ENCODE peak calls at places on chromosomes 3 and 15, in four cellular contexts. One of them, this sample, is unnamed.

GRCh38 chr3:45106874-45107273 is 39.3 kb downstream of the CDCP1 start:
- DNase-seq in astrocyte: no peak
- DNase-seq in endodermal cell: no peak
- DNase-seq in HCT116: no peak
- DNase-seq in this sample: no peak

GRCh38 chr3:155871746-155872158 is 1.3 kb downstream of the GMPS start:
- DNase-seq in HCT116: no peak
- DNase-seq in endodermal cell: no peak
- DNase-seq in astrocyte: peak; percentile 21
- DNase-seq in this sample: no peak

GRCh38 chr3:44957986-44958385 is 18.0 kb downstream of the ZDHHC3 start:
- DNase-seq in HCT116: no peak
- DNase-seq in astrocyte: no peak
- DNase-seq in endodermal cell: no peak
- DNase-seq in this sample: no peak

GRCh38 chr15:27608248-27608647 is 490.9 kb downstream of the OCA2 start:
- DNase-seq in astrocyte: no peak
- DNase-seq in HCT116: no peak
- DNase-seq in endodermal cell: no peak
- DNase-seq in this sample: no peak

GRCh38 chr3:186639778-186640472 is at the start of gene FETUB:
- DNase-seq in endodermal cell: no peak
- DNase-seq in HCT116: no peak
- DNase-seq in astrocyte: no peak
- DNase-seq in this sample: no peak

GRCh38 chr15:62857411-62857853 is 185.1 kb upstream of the TPM1 start:
- DNase-seq in astrocyte: no peak
- DNase-seq in endodermal cell: peak; percentile 41
- DNase-seq in HCT116: no peak
- DNase-seq in this sample: no peak

GRCh38 chr15:70100495-70101331 is 3.0 kb upstream of the TLE3 start:
- DNase-seq in HCT116: peak; percentile 27
- DNase-seq in endodermal cell: peak; percentile 84
- DNase-seq in astrocyte: peak; percentile 69
- DNase-seq in this sample: no peak

GRCh38 chr15:76863693-76864092 is 41.4 kb downstream of the SCAPER start:
- DNase-seq in endodermal cell: no peak
- DNase-seq in astrocyte: no peak
- DNase-seq in HCT116: no peak
- DNase-seq in this sample: no peak

GRCh38 chr15:100186366-100186765 is 155.4 kb downstream of the ADAMTS17 start:
- DNase-seq in astrocyte: no peak
- DNase-seq in HCT116: no peak
- DNase-seq in endodermal cell: peak; percentile 27
- DNase-seq in this sample: no peak

GRCh38 chr3:112776000-112776399 is 70.7 kb downstream of the CD200R1L start:
- DNase-seq in endodermal cell: no peak
- DNase-seq in astrocyte: peak; percentile 16
- DNase-seq in HCT116: no peak
- DNase-seq in this sample: no peak

GRCh38 chr3:71910107-71910506 is 125.2 kb upstream of the PROK2 start:
- DNase-seq in astrocyte: no peak
- DNase-seq in HCT116: no peak
- DNase-seq in endodermal cell: no peak
- DNase-seq in this sample: no peak

GRCh38 chr15:84079885-84080777 is 155.4 kb upstream of the GOLGA6L4 start:
- DNase-seq in endodermal cell: peak; percentile 85
- DNase-seq in astrocyte: peak; percentile 26
- DNase-seq in HCT116: no peak
- DNase-seq in this sample: no peak

GRCh38 chr3:178275311-178275710 is 260.9 kb upstream of the KCNMB2 start:
- DNase-seq in endodermal cell: no peak
- DNase-seq in astrocyte: no peak
- DNase-seq in HCT116: no peak
- DNase-seq in this sample: no peak

GRCh38 chr3:99128205-99128604 is 226.7 kb upstream of the DCBLD2 start:
- DNase-seq in endodermal cell: no peak
- DNase-seq in astrocyte: peak; percentile 52
- DNase-seq in HCT116: no peak
- DNase-seq in this sample: no peak

GRCh38 chr3:88219138-88219792 is 69.5 kb downstream of the C3orf38 start:
- DNase-seq in endodermal cell: peak; percentile 86
- DNase-seq in astrocyte: peak; percentile 49
- DNase-seq in HCT116: no peak
- DNase-seq in this sample: no peak

GRCh38 chr3:17806201-17806600 is 63.8 kb upstream of the TBC1D5 start:
- DNase-seq in astrocyte: no peak
- DNase-seq in HCT116: no peak
- DNase-seq in endodermal cell: no peak
- DNase-seq in this sample: no peak

GRCh38 chr15:68967948-68968347 is 37.6 kb downstream of the SPESP1 start:
- DNase-seq in HCT116: no peak
- DNase-seq in endodermal cell: no peak
- DNase-seq in astrocyte: no peak
- DNase-seq in this sample: no peak

GRCh38 chr15:89826671-89827655 is 12.3 kb upstream of the ANPEP start:
- DNase-seq in endodermal cell: no peak
- DNase-seq in astrocyte: no peak
- DNase-seq in HCT116: no peak
- DNase-seq in this sample: no peak

GRCh38 chr3:195544634-195545033 is 1.5 kb upstream of the PPP1R2 start:
- DNase-seq in endodermal cell: no peak
- DNase-seq in HCT116: no peak
- DNase-seq in astrocyte: no peak
- DNase-seq in this sample: no peak

GRCh38 chr3:195548496-195548895 is 5.4 kb upstream of the PPP1R2 start:
- DNase-seq in astrocyte: no peak
- DNase-seq in HCT116: no peak
- DNase-seq in endodermal cell: no peak
- DNase-seq in this sample: no peak

GRCh38 chr3:195543642-195544536 is 764 bp upstream of the PPP1R2 start:
- DNase-seq in endodermal cell: peak; percentile 79
- DNase-seq in HCT116: no peak
- DNase-seq in astrocyte: no peak
- DNase-seq in this sample: no peak

GRCh38 chr3:195548046-195548445 is 4.9 kb upstream of the PPP1R2 start:
- DNase-seq in endodermal cell: no peak
- DNase-seq in astrocyte: no peak
- DNase-seq in HCT116: no peak
- DNase-seq in this sample: no peak

DNA sequence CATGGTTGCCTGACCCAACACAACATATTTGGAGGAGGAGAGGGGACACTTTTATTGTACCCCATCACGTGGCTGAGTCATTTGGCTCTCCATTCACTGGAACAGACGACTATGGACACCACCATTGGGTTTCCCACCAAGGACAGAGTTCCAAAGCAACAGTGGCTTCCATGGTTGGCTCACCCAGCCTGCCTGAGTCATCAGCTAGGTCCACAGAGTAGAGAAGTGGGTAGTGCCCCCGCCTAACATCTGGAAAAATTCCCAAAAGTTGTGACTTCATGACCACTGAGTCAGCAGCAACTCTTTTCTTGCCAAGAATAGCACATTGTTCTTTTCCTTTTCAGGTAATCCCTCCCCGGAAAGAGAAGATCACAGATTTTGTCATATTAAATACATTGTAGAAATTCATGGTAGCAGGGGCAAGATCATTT is 3.0 kb upstream of the PPP1R2 start:
- DNase-seq in endodermal cell: no peak
- DNase-seq in astrocyte: peak; percentile 83
- DNase-seq in HCT116: peak; percentile 86
- DNase-seq in this sample: peak; percentile 48
- H3K4me3 ChIP-seq in endodermal cell: no peak overlapping the region
- H3K4me3 ChIP-seq in astrocyte: no peak overlapping the region
- H3K4me3 ChIP-seq in HCT116: peak overlapping the region; percentile 6
- H3K4me3 ChIP-seq in this sample: no peak overlapping the region

GRCh38 chr3:127081001-127081720 is 98.2 kb downstream of the PLXNA1 start:
- DNase-seq in endodermal cell: no peak
- DNase-seq in astrocyte: no peak
- DNase-seq in HCT116: no peak
- DNase-seq in this sample: no peak

GRCh38 chr3:127079211-127079610 is 96.3 kb downstream of the PLXNA1 start:
- DNase-seq in astrocyte: no peak
- DNase-seq in endodermal cell: no peak
- DNase-seq in HCT116: no peak
- DNase-seq in this sample: no peak

GRCh38 chr3:127077506-127078064 is 94.7 kb downstream of the PLXNA1 start:
- DNase-seq in astrocyte: no peak
- DNase-seq in HCT116: no peak
- DNase-seq in endodermal cell: no peak
- DNase-seq in this sample: no peak

GRCh38 chr3:127077068-127077467 is 94.2 kb downstream of the PLXNA1 start:
- DNase-seq in astrocyte: no peak
- DNase-seq in HCT116: no peak
- DNase-seq in endodermal cell: no peak
- DNase-seq in this sample: no peak

DNA sequence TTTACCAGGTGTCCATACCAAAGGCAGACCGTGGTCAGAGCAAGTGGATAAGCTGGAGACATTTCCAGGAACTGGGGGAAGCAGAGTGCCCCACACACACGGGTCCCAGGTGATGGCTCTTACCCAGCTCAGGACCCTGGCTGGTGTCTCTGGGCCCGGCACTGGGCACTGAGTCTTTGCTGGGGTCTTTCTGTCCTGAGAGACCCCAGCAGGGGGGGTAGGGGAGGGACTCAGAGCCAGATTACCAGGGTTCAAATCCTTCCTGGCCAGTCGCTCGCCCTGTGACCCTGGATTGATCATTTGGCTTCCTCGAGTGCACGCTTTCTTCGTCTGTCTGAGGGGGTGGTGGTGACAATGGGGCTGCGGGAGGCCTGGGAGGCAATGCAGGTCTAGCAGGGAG is 95.7 kb downstream of the PLXNA1 start:
- DNase-seq in endodermal cell: no peak
- DNase-seq in HCT116: no peak
- DNase-seq in astrocyte: no peak
- DNase-seq in this sample: no peak
- TF ChIP-seq CTCF in endodermal cell: no peak
- TF ChIP-seq CTCF in HCT116: no peak
- TF ChIP-seq CTCF in astrocyte: no peak
- TF ChIP-seq CTCF in this sample: no peak

DNA sequence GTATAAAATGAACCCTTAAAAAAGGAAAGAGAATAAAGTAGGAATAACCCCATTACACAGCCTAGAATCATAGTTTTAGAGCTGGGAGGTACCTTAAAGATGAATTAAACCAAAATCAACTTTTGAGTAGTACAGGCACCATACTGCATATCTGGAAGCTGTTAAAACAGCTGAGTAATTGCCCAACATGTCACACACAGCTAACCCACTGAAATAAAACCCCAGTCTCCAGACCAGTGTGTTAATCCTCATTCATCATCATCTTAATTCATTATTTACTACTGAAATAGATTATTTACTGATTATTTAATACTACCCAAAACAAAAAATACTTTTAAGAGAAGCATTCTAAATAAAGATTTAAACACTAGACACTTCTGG is 52.8 kb downstream of the GPR160 start:
- DNase-seq in endodermal cell: no peak
- DNase-seq in HCT116: no peak
- DNase-seq in astrocyte: no peak
- DNase-seq in this sample: no peak
- H3K36me3 ChIP-seq in endodermal cell: peaks cover 39% of the 10 kb centered on the region
- H3K36me3 ChIP-seq in HCT116: peaks cover 13% of the 10 kb centered on the region
- H3K36me3 ChIP-seq in astrocyte: peaks cover 22% of the 10 kb centered on the region
- H3K36me3 ChIP-seq in this sample: peaks cover 5% of the 10 kb centered on the region

GRCh38 chr3:125042725-125043406 is 12.9 kb downstream of the HEG1 start:
- DNase-seq in astrocyte: no peak
- DNase-seq in endodermal cell: peak; percentile 47
- DNase-seq in HCT116: no peak
- DNase-seq in this sample: no peak

GRCh38 chr3:125039041-125039896 is 16.5 kb downstream of the HEG1 start:
- DNase-seq in endodermal cell: peak; percentile 73
- DNase-seq in HCT116: no peak
- DNase-seq in astrocyte: no peak
- DNase-seq in this sample: no peak

GRCh38 chr3:125037498-125038150 is 18.2 kb downstream of the HEG1 start:
- DNase-seq in HCT116: no peak
- DNase-seq in endodermal cell: no peak
- DNase-seq in astrocyte: no peak
- DNase-seq in this sample: no peak

GRCh38 chr3:125043599-125044151 is 12.1 kb downstream of the HEG1 start:
- DNase-seq in astrocyte: no peak
- DNase-seq in endodermal cell: peak; percentile 48
- DNase-seq in HCT116: no peak
- DNase-seq in this sample: no peak

GRCh38 chr3:125039897-125040175 is 16.0 kb downstream of the HEG1 start:
- DNase-seq in endodermal cell: no peak
- DNase-seq in astrocyte: no peak
- DNase-seq in HCT116: no peak
- DNase-seq in this sample: no peak
- H3K4me3 ChIP-seq in endodermal cell: peak overlapping the region; percentile 64
- H3K4me3 ChIP-seq in astrocyte: no peak overlapping the region
- H3K4me3 ChIP-seq in HCT116: no peak overlapping the region
- H3K4me3 ChIP-seq in this sample: no peak overlapping the region

GRCh38 chr3:58531956-58532355 is 5.0 kb downstream of the ACOX2 start:
- DNase-seq in astrocyte: no peak
- DNase-seq in HCT116: peak; percentile 40
- DNase-seq in endodermal cell: no peak
- DNase-seq in this sample: no peak

GRCh38 chr3:58528629-58529028 is 8.4 kb downstream of the ACOX2 start:
- DNase-seq in endodermal cell: no peak
- DNase-seq in astrocyte: peak; percentile 46
- DNase-seq in HCT116: no peak
- DNase-seq in this sample: no peak

GRCh38 chr3:58531555-58531954 is 5.4 kb downstream of the ACOX2 start:
- DNase-seq in endodermal cell: no peak
- DNase-seq in astrocyte: no peak
- DNase-seq in HCT116: no peak
- DNase-seq in this sample: no peak

GRCh38 chr3:58530354-58530865 is 6.6 kb downstream of the ACOX2 start:
- DNase-seq in HCT116: no peak
- DNase-seq in astrocyte: no peak
- DNase-seq in endodermal cell: no peak
- DNase-seq in this sample: no peak

DNA sequence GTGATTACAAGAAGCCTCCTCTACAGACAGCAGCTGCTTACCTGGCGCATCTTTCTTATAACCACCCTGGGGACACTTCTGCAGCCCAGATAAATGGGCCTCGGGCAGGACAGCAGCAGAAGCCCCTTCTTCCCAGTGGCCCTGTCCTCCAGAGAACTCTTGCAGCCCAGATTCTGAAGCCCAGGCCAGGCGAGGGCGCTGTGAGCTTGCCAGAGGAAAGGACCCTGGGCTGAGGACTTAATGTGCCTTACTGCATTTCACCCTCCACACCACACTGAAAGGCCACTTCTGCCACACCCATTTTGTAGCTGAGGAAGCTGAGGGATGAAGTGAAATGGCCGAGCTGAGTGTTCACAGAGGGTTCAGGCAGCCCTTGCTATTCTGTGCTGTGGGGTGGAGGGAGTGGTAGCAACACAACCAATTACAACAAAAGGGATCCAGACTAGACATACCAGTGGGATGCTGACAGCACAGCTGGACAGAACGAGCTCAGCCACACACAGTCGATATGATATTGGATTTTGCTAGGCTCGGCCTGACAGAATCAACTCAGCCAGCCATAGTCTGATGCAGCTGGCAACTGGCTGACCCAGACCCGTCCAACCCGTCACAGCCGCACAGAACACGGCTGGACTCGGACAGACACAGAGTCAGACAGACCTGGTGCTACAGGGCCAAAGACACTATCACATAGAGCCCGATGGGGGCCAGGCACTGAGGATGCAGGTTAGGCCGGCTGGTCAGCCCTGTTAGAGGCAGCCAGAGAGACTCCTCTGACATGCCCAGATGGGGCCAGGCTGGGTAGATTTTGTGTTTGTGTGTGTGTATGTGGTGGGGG is 7.3 kb downstream of the ACOX2 start:
- DNase-seq in astrocyte: no peak
- DNase-seq in HCT116: peak; percentile 27
- DNase-seq in endodermal cell: peak; percentile 96
- DNase-seq in this sample: no peak
- TF ChIP-seq CTCF in astrocyte: peak; percentile 13
- TF ChIP-seq CTCF in HCT116: peak; percentile 80
- TF ChIP-seq CTCF in endodermal cell: peak; percentile 89
- TF ChIP-seq CTCF in this sample: peak; percentile 34

This sample was measured in BJ.